ENCODE peak calls at places on chromosome 21, in ten cellular contexts. F, E, W, T, G, Y, J, A, Q and S are unnamed samples.

GRCh38 chr21:41611966-41612606 is 104.1 kb upstream of the TMPRSS2 start:
- DNase-seq in F (peak; percentile 77), E (peak; percentile 46), W (no peak), T (peak; percentile 42), G (no peak), Y (no peak), J (no peak), A (peak; percentile 77), Q (no peak), S (peak; percentile 50)

GRCh38 chr21:27817902-27818623 is 851.2 kb upstream of the ADAMTS5 start:
- DNase-seq in F (no peak), E (no peak), W (no peak), T (no peak), G (no peak), Y (no peak), J (no peak), A (no peak), Q (no peak), S (no peak)

GRCh38 chr21:37914211-37914900 is 1.9 kb downstream of the KCNJ6 start:
- DNase-seq in F (peak; percentile 74), E (peak; percentile 64), W (peak; percentile 32), T (no peak), G (peak; percentile 67), Y (peak; percentile 85), J (peak; percentile 50), A (no peak), Q (no peak), S (no peak)

GRCh38 chr21:45109831-45110492 is 35.6 kb downstream of the ADARB1 start:
- DNase-seq in F (no peak), E (no peak), W (peak; percentile 82), T (no peak), G (no peak), Y (no peak), J (no peak), A (peak; percentile 95), Q (no peak), S (peak; percentile 88)

GRCh38 chr21:45571641-45572040 is 29.4 kb upstream of the SLC19A1 start:
- DNase-seq in F (no peak), E (no peak), W (no peak), T (no peak), G (no peak), Y (no peak), J (no peak), A (no peak), Q (no peak), S (no peak)

GRCh38 chr21:44375686-44376320 is 22.4 kb downstream of the TRPM2 start:
- DNase-seq in F (no peak), E (no peak), W (no peak), T (no peak), G (peak; percentile 7), Y (no peak), J (no peak), A (no peak), Q (no peak), S (no peak)

GRCh38 chr21:46374761-46375389 is 50.9 kb downstream of the PCNT start:
- DNase-seq in F (no peak), E (no peak), W (no peak), T (no peak), G (no peak), Y (no peak), J (no peak), A (no peak), Q (no peak), S (no peak)

GRCh38 chr21:42532466-42533181 is 19.0 kb downstream of the SLC37A1 start:
- DNase-seq in F (no peak), E (no peak), W (no peak), T (peak; percentile 56), G (peak; percentile 34), Y (no peak), J (no peak), A (peak; percentile 84), Q (peak; percentile 72), S (no peak)

GRCh38 chr21:35491920-35492678 is 443.0 kb upstream of the RUNX1 start:
- DNase-seq in F (no peak), E (no peak), W (no peak), T (no peak), G (no peak), Y (no peak), J (no peak), A (no peak), Q (no peak), S (no peak)

GRCh38 chr21:42248241-42248640 is 29.3 kb downstream of the ABCG1 start:
- DNase-seq in F (no peak), E (no peak), W (no peak), T (no peak), G (no peak), Y (no peak), J (no peak), A (no peak), Q (no peak), S (no peak)

GRCh38 chr21:38256599-38257302 is at the start of gene KCNJ15:
- DNase-seq in F (no peak), E (no peak), W (no peak), T (no peak), G (no peak), Y (no peak), J (no peak), A (no peak), Q (no peak), S (no peak)

GRCh38 chr21:19999369-20000272 is 998.6 kb upstream of the NCAM2 start:
- DNase-seq in F (peak; percentile 15), E (no peak), W (no peak), T (no peak), G (no peak), Y (no peak), J (no peak), A (no peak), Q (no peak), S (no peak)

GRCh38 chr21:44757731-44758130 is 43.9 kb downstream of the UBE2G2 start:
- DNase-seq in F (no peak), E (no peak), W (no peak), T (no peak), G (no peak), Y (no peak), J (no peak), A (no peak), Q (no peak), S (no peak)

GRCh38 chr21:42641311-42642218 is 11.9 kb upstream of the PDE9A start:
- DNase-seq in F (peak; percentile 34), E (no peak), W (no peak), T (no peak), G (no peak), Y (no peak), J (no peak), A (no peak), Q (no peak), S (no peak)

GRCh38 chr21:38720074-38720473 is 85.7 kb upstream of the ETS2 start:
- DNase-seq in F (no peak), E (no peak), W (no peak), T (no peak), G (no peak), Y (no peak), J (no peak), A (no peak), Q (no peak), S (no peak)

GRCh38 chr21:32426066-32426465 is 13.6 kb downstream of the EVA1C start:
- DNase-seq in F (no peak), E (no peak), W (no peak), T (no peak), G (no peak), Y (no peak), J (no peak), A (no peak), Q (no peak), S (no peak)

GRCh38 chr21:20627594-20627993 is 370.6 kb upstream of the NCAM2 start:
- DNase-seq in F (no peak), E (no peak), W (no peak), T (no peak), G (no peak), Y (no peak), J (no peak), A (no peak), Q (no peak), S (no peak)

GRCh38 chr21:37071561-37072238 is 1.2 kb downstream of the PIGP start:
- DNase-seq in F (peak; percentile 74), E (peak; percentile 58), W (peak; percentile 16), T (peak; percentile 33), G (peak; percentile 79), Y (no peak), J (no peak), A (peak; percentile 17), Q (peak; percentile 10), S (peak; percentile 13)

GRCh38 chr21:36511484-36512227 is 31.7 kb upstream of the CLDN14 start:
- DNase-seq in F (no peak), E (no peak), W (no peak), T (no peak), G (peak; percentile 66), Y (no peak), J (no peak), A (peak; percentile 44), Q (no peak), S (no peak)

GRCh38 chr21:21997390-21998333 is 999.5 kb downstream of the NCAM2 start:
- DNase-seq in F (peak; percentile 39), E (no peak), W (no peak), T (no peak), G (no peak), Y (no peak), J (no peak), A (no peak), Q (no peak), S (no peak)

GRCh38 chr21:14949603-14950002 is 115.2 kb downstream of the NRIP1 start:
- DNase-seq in F (no peak), E (no peak), W (no peak), T (no peak), G (no peak), Y (no peak), J (no peak), A (no peak), Q (no peak), S (no peak)

GRCh38 chr21:45637883-45638282 is 5.6 kb upstream of the PCBP3 start:
- DNase-seq in F (no peak), E (no peak), W (no peak), T (no peak), G (no peak), Y (no peak), J (no peak), A (no peak), Q (no peak), S (peak; percentile 7)

GRCh38 chr21:46322351-46323226 is 1.1 kb downstream of the C21orf58 start:
- DNase-seq in F (peak; percentile 45), E (peak; percentile 14), W (no peak), T (no peak), G (peak; percentile 40), Y (no peak), J (no peak), A (peak; percentile 46), Q (no peak), S (no peak)

GRCh38 chr21:15687208-15687607 is 42.6 kb upstream of the USP25 start:
- DNase-seq in F (no peak), E (no peak), W (no peak), T (no peak), G (no peak), Y (no peak), J (no peak), A (no peak), Q (no peak), S (no peak)

GRCh38 chr21:33674226-33674625 is 31.9 kb downstream of the ITSN1 start:
- DNase-seq in F (no peak), E (no peak), W (no peak), T (no peak), G (no peak), Y (no peak), J (no peak), A (no peak), Q (no peak), S (no peak)

GRCh38 chr21:40177979-40178378 is 310.7 kb downstream of the PCP4 start:
- DNase-seq in F (no peak), E (peak; percentile 75), W (no peak), T (no peak), G (no peak), Y (no peak), J (no peak), A (no peak), Q (no peak), S (no peak)

GRCh38 chr21:41966341-41966833 is 12.6 kb upstream of the C2CD2 start:
- DNase-seq in F (no peak), E (no peak), W (no peak), T (no peak), G (no peak), Y (no peak), J (no peak), A (no peak), Q (no peak), S (no peak)

GRCh38 chr21:44518684-44519083 is 21.3 kb downstream of the KRTAP10-1 start:
- DNase-seq in F (no peak), E (no peak), W (no peak), T (no peak), G (no peak), Y (no peak), J (no peak), A (no peak), Q (no peak), S (no peak)